ENCODE peak calls at places on chromosomes 2 and 18, in nine cellular contexts. E, D, L, B, Z, I, A, Q and H are unnamed samples.

GRCh38 chr18:48802543-48803428 is 148.0 kb downstream of the SMAD7 start:
- DNase-seq in E (no peak), D (no peak), L (no peak), B (no peak), Z (no peak), I (peak; percentile 54), A (no peak), Q (peak; percentile 83), H (no peak)

GRCh38 chr2:56522605-56523089 is 338.9 kb downstream of the CCDC85A start:
- DNase-seq in E (peak; percentile 40), D (no peak), L (no peak), B (no peak), Z (peak; percentile 25), I (no peak), A (no peak), Q (no peak), H (peak; percentile 28)

GRCh38 chr2:17309186-17309585 is 209.1 kb downstream of the RAD51AP2 start:
- DNase-seq in E (no peak), D (no peak), L (no peak), B (no peak), Z (no peak), I (no peak), A (no peak), Q (no peak), H (no peak)

GRCh38 chr2:101655941-101656422 is 41.5 kb upstream of the MAP4K4 start:
- DNase-seq in E (peak; percentile 58), D (no peak), L (no peak), B (no peak), Z (no peak), I (no peak), A (no peak), Q (no peak), H (peak; percentile 50)

GRCh38 chr2:98091738-98092137 is 4.8 kb downstream of the VWA3B start:
- DNase-seq in E (no peak), D (peak; percentile 82), L (no peak), B (no peak), Z (no peak), I (no peak), A (no peak), Q (no peak), H (no peak)

GRCh38 chr18:45567123-45567522 is 48.2 kb upstream of the SLC14A2 start:
- DNase-seq in E (peak; percentile 23), D (no peak), L (no peak), B (no peak), Z (no peak), I (no peak), A (no peak), Q (no peak), H (peak; percentile 40)

GRCh38 chr2:74847075-74847858 is 13.3 kb downstream of the HK2 start:
- DNase-seq in E (no peak), D (no peak), L (no peak), B (no peak), Z (no peak), I (no peak), A (no peak), Q (no peak), H (no peak)

GRCh38 chr18:59990121-59990818 is 90.5 kb downstream of the PMAIP1 start:
- DNase-seq in E (no peak), D (no peak), L (no peak), B (no peak), Z (no peak), I (no peak), A (no peak), Q (no peak), H (no peak)

GRCh38 chr18:48767090-48767670 is 183.6 kb downstream of the SMAD7 start:
- DNase-seq in E (peak; percentile 46), D (no peak), L (no peak), B (no peak), Z (no peak), I (no peak), A (no peak), Q (no peak), H (peak; percentile 49)

GRCh38 chr18:56112013-56112749 is 524.2 kb upstream of the TCF4 start:
- DNase-seq in E (peak; percentile 14), D (no peak), L (no peak), B (no peak), Z (no peak), I (no peak), A (no peak), Q (no peak), H (peak; percentile 56)

GRCh38 chr2:160859086-160859485 is 301.1 kb upstream of the TANK start:
- DNase-seq in E (peak; percentile 46), D (no peak), L (no peak), B (no peak), Z (no peak), I (no peak), A (no peak), Q (no peak), H (no peak)

GRCh38 chr2:218020966-218021535 is 18.3 kb upstream of the TNS1 start:
- DNase-seq in E (no peak), D (no peak), L (no peak), B (no peak), Z (no peak), I (no peak), A (no peak), Q (no peak), H (no peak)

GRCh38 chr18:36288689-36289088 is 8.8 kb upstream of the FHOD3 start:
- DNase-seq in E (no peak), D (no peak), L (no peak), B (no peak), Z (no peak), I (no peak), A (no peak), Q (no peak), H (no peak)

GRCh38 chr2:88187927-88188326 is 17.8 kb downstream of the THNSL2 start:
- DNase-seq in E (no peak), D (no peak), L (no peak), B (no peak), Z (no peak), I (no peak), A (no peak), Q (no peak), H (no peak)

GRCh38 chr2:190553254-190553653 is 18.7 kb upstream of the NEMP2 start:
- DNase-seq in E (no peak), D (no peak), L (no peak), B (no peak), Z (no peak), I (no peak), A (no peak), Q (no peak), H (no peak)

GRCh38 chr2:14628906-14629305 is 3.6 kb upstream of the LRATD1 start:
- DNase-seq in E (no peak), D (no peak), L (no peak), B (no peak), Z (peak; percentile 96), I (no peak), A (peak; percentile 71), Q (no peak), H (no peak)

GRCh38 chr2:189673661-189674373 is 653 bp upstream of the ANKAR start:
- DNase-seq in E (no peak), D (no peak), L (no peak), B (no peak), Z (no peak), I (no peak), A (no peak), Q (no peak), H (no peak)

GRCh38 chr2:10740226-10740625 is 18.8 kb downstream of the ATP6V1C2 start:
- DNase-seq in E (peak; percentile 57), D (no peak), L (no peak), B (no peak), Z (no peak), I (no peak), A (no peak), Q (no peak), H (no peak)